ENCODE peak calls at places on chromosome 18, in six cellular contexts. P is Panc1, N is colonic mucosa, V is foreskin fibroblast, R is psoas muscle, S is AG10803. C is an unnamed sample.

GRCh38 chr18:36419913-36420531 is 122.5 kb downstream of the FHOD3 start:
- DNase-seq in P (peak; percentile 33), N (no peak), V (no peak), R (no peak), S (peak; percentile 59), C (no peak)

GRCh38 chr18:60053747-60054304 is 154.0 kb downstream of the PMAIP1 start:
- DNase-seq in P (peak; percentile 96), N (peak; percentile 22), V (peak; percentile 94), R (no peak), S (peak; percentile 89), C (peak; percentile 75)

GRCh38 chr18:44051088-44051487 is 629.6 kb upstream of the SETBP1 start:
- DNase-seq in P (no peak), N (no peak), V (no peak), R (no peak), S (no peak), C (no peak)

GRCh38 chr18:54926593-54927297 is 32.5 kb downstream of the CCDC68 start:
- DNase-seq in P (no peak), N (no peak), V (peak; percentile 19), R (no peak), S (peak; percentile 9), C (no peak)

GRCh38 chr18:56148373-56148772 is 490.0 kb downstream of the TXNL1 start:
- DNase-seq in P (no peak), N (no peak), V (peak; percentile 71), R (no peak), S (peak; percentile 88), C (peak; percentile 9)

GRCh38 chr18:48580782-48581181 is 42.0 kb downstream of the CTIF start:
- DNase-seq in P (no peak), N (no peak), V (no peak), R (no peak), S (peak; percentile 34), C (no peak)

GRCh38 chr18:76386071-76386470 is 109.0 kb downstream of the ZNF516 start:
- DNase-seq in P (no peak), N (no peak), V (no peak), R (no peak), S (no peak), C (no peak)

GRCh38 chr18:50578651-50579050 is 18.8 kb downstream of the MAPK4 start:
- DNase-seq in P (no peak), N (no peak), V (no peak), R (no peak), S (no peak), C (no peak)

GRCh38 chr18:46590103-46590502 is 66.9 kb downstream of the LOXHD1 start:
- DNase-seq in P (no peak), N (no peak), V (no peak), R (no peak), S (no peak), C (no peak)

GRCh38 chr18:62128157-62128556 is 58.7 kb downstream of the PIGN start:
- DNase-seq in P (no peak), N (no peak), V (peak; percentile 67), R (no peak), S (peak; percentile 75), C (peak; percentile 57)

GRCh38 chr18:52694804-52695203 is 354.8 kb downstream of the DCC start:
- DNase-seq in P (no peak), N (no peak), V (no peak), R (no peak), S (no peak), C (no peak)

GRCh38 chr18:62777814-62778213 is 62.5 kb downstream of the PHLPP1 start:
- DNase-seq in P (no peak), N (no peak), V (no peak), R (no peak), S (no peak), C (no peak)

GRCh38 chr18:51833850-51834249 is 506.1 kb upstream of the DCC start:
- DNase-seq in P (no peak), N (no peak), V (no peak), R (no peak), S (no peak), C (no peak)

GRCh38 chr18:55427951-55428350 is 160.0 kb downstream of the TCF4 start:
- DNase-seq in P (no peak), N (no peak), V (no peak), R (no peak), S (peak; percentile 75), C (no peak)

GRCh38 chr18:67072789-67073188 is 443.7 kb downstream of the DSEL start:
- DNase-seq in P (no peak), N (no peak), V (no peak), R (no peak), S (no peak), C (no peak)

GRCh38 chr18:54828290-54828871 is at the start of gene RAB27B:
- DNase-seq in P (no peak), N (peak; percentile 92), V (peak; percentile 79), R (peak; percentile 72), S (peak; percentile 53), C (peak; percentile 66)

GRCh38 chr18:69636529-69637301 is 236.0 kb downstream of the DOK6 start:
- DNase-seq in P (no peak), N (no peak), V (no peak), R (no peak), S (no peak), C (no peak)
- TF ChIP-seq CTCF in P (peak; percentile 12), N (no peak), V (peak; percentile 8), R (peak; percentile 5), S (peak; percentile 30), C (peak; percentile 11)

GRCh38 chr18:21740474-21740723 is 193 bp upstream of the MIB1 start:
- DNase-seq in P (peak; percentile 67), N (peak; percentile 99), V (peak; percentile 95), R (no peak), S (peak; percentile 94), C (no peak)

GRCh38 chr18:21740724-21741510 is at the start of gene MIB1:
- DNase-seq in P (no peak), N (peak; percentile 49), V (no peak), R (peak; percentile 99), S (no peak), C (peak; percentile 94)

GRCh38 chr18:21739604-21740473 is 753 bp upstream of the MIB1 start:
- DNase-seq in P (peak; percentile 38), N (peak; percentile 32), V (no peak), R (no peak), S (no peak), C (no peak)

GRCh38 chr18:21735452-21736015 is 5.1 kb upstream of the MIB1 start:
- DNase-seq in P (no peak), N (peak; percentile 89), V (peak; percentile 21), R (no peak), S (no peak), C (no peak)
- H3K4me3 ChIP-seq in P (no peak overlapping the region), N (no peak overlapping the region), V (no peak overlapping the region), R (no peak overlapping the region), S (no peak overlapping the region), C (no peak overlapping the region)

GRCh38 chr18:5627756-5628511 is 84.1 kb upstream of the EPB41L3 start:
- DNase-seq in P (no peak), N (no peak), V (no peak), R (no peak), S (no peak), C (no peak)
- TF ChIP-seq CTCF in P (no peak), N (no peak), V (no peak), R (no peak), S (no peak), C (no peak)

GRCh38 chr18:79506191-79507075 is 110.7 kb downstream of the NFATC1 start:
- DNase-seq in P (no peak), N (no peak), V (no peak), R (peak; percentile 78), S (peak; percentile 86), C (no peak)

GRCh38 chr18:79508565-79509535 is 113.1 kb downstream of the NFATC1 start:
- DNase-seq in P (no peak), N (no peak), V (no peak), R (peak; percentile 56), S (no peak), C (no peak)

GRCh38 chr18:79507546-79508480 is 112.1 kb downstream of the NFATC1 start:
- DNase-seq in P (no peak), N (peak; percentile 52), V (peak; percentile 51), R (peak; percentile 87), S (peak; percentile 75), C (no peak)

GRCh38 chr18:79509536-79509930 is 113.8 kb downstream of the NFATC1 start:
- DNase-seq in P (no peak), N (no peak), V (no peak), R (peak; percentile 28), S (no peak), C (no peak)

GRCh38 chr18:79507076-79507545 is 111.4 kb downstream of the NFATC1 start:
- DNase-seq in P (no peak), N (peak; percentile 31), V (peak; percentile 37), R (peak; percentile 81), S (peak; percentile 85), C (peak; percentile 32)
- H3K4me3 ChIP-seq in P (no peak overlapping the region), N (peak overlapping the region; percentile 6), V (peak overlapping the region; percentile 27), R (peak overlapping the region; percentile 73), S (peak overlapping the region; percentile 47), C (no peak overlapping the region)

GRCh38 chr18:11308499-11308898 is 159.1 kb upstream of the PIEZO2 start:
- DNase-seq in P (no peak), N (no peak), V (no peak), R (no peak), S (no peak), C (no peak)

GRCh38 chr18:11307716-11308115 is 158.3 kb upstream of the PIEZO2 start:
- DNase-seq in P (no peak), N (no peak), V (no peak), R (no peak), S (no peak), C (no peak)

GRCh38 chr18:11305507-11305906 is 156.1 kb upstream of the PIEZO2 start:
- DNase-seq in P (no peak), N (no peak), V (no peak), R (no peak), S (no peak), C (no peak)

GRCh38 chr18:11310476-11311086 is 161.2 kb upstream of the PIEZO2 start:
- DNase-seq in P (peak; percentile 42), N (peak; percentile 31), V (no peak), R (peak; percentile 76), S (peak; percentile 49), C (no peak)

DNA sequence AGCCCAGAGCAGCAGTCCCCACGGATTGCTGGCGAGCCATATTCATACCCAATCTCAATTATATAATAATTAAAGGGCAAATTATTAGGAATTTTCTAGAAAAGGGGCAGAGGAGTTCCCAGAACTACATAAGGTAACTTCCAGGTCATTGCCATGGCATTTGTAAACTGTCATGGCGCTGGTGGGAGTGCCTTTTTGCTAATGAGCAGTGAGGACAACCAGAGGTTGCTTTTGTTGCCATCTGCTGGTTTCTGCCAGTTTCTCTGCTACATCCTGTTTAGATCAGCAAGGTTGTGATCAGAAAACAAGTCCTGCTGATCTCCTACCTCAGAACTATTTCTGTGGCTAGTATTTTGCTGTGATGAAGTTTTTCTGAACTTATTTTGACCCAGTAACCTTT is 159.8 kb upstream of the PIEZO2 start:
- DNase-seq in P (no peak), N (no peak), V (no peak), R (no peak), S (peak; percentile 27), C (no peak)
- TF ChIP-seq CTCF in P (peak; percentile 17), N (no peak), V (peak; percentile 31), R (no peak), S (peak; percentile 41), C (peak; percentile 52)

C was measured in astrocyte of the cerebellum.